ENCODE peak calls at places on chromosomes 7 and 10, in seven cellular contexts. J, N, W, A, L, U and Z are unnamed samples.

GRCh38 chr10:27030060-27030459 is 70.2 kb downstream of the ANKRD26 start:
- DNase-seq in A (no peak), N (no peak), L (no peak), W (no peak), J (no peak), U (no peak), Z (no peak)

GRCh38 chr7:618539-619355 is 99.1 kb upstream of the PDGFA start:
- DNase-seq in J (no peak), L (no peak), N (peak), U (no peak), A (peak), W (no peak), Z (no peak)

GRCh38 chr10:100341953-100342626 is 4.9 kb upstream of the SCD start:
- DNase-seq in J (peak), L (peak), A (peak), N (peak), U (no peak), W (no peak), Z (peak)

GRCh38 chr7:69110450-69111050 is 487.7 kb upstream of the AUTS2 start:
- DNase-seq in A (no peak), J (no peak), L (no peak), N (no peak), W (no peak), U (no peak), Z (no peak)

GRCh38 chr10:76523215-76523614 is 1091.8 kb downstream of the LRMDA start:
- DNase-seq in A (no peak), J (no peak), U (no peak), L (no peak), N (peak), W (no peak), Z (no peak)

GRCh38 chr10:5568984-5569383 is 44.2 kb downstream of the CALML3 start:
- DNase-seq in N (no peak), U (no peak), J (no peak), L (no peak), A (no peak), W (no peak), Z (no peak)

GRCh38 chr10:32077896-32078295 is 21.7 kb upstream of the KIF5B start:
- DNase-seq in J (peak), N (peak), A (peak), W (no peak), U (no peak), L (no peak), Z (peak)

GRCh38 chr10:72564596-72564995 is 61.3 kb downstream of the MICU1 start:
- DNase-seq in A (peak), L (no peak), W (no peak), U (no peak), N (no peak), J (peak), Z (peak)

GRCh38 chr10:126124044-126124443 is 227.7 kb downstream of the FANK1 start:
- DNase-seq in L (no peak), W (no peak), J (no peak), A (no peak), U (no peak), N (no peak), Z (no peak)

GRCh38 chr7:130481898-130482297 is 10.0 kb upstream of the MEST start:
- DNase-seq in L (no peak), N (no peak), A (peak), J (peak), U (no peak), W (no peak), Z (peak)

GRCh38 chr7:35768346-35768745 is 32.5 kb upstream of the SEPTIN7 start:
- DNase-seq in W (no peak), U (no peak), N (no peak), A (no peak), L (no peak), J (no peak), Z (no peak)

GRCh38 chr7:15086882-15087281 is 184.3 kb upstream of the DGKB start:
- DNase-seq in J (no peak), N (no peak), A (no peak), W (no peak), U (no peak), L (no peak), Z (peak)

GRCh38 chr7:86339051-86339450 is 304.7 kb upstream of the GRM3 start:
- DNase-seq in L (no peak), U (no peak), W (no peak), J (no peak), N (no peak), A (no peak), Z (no peak)

GRCh38 chr7:121800916-121801675 is 71.9 kb upstream of the PTPRZ1 start:
- DNase-seq in L (no peak), W (no peak), A (no peak), U (no peak), J (no peak), N (no peak), Z (no peak)

GRCh38 chr7:158710651-158711102 is 6.1 kb upstream of the NCAPG2 start:
- DNase-seq in A (peak), L (no peak), N (no peak), J (peak), U (no peak), W (no peak), Z (peak)

GRCh38 chr10:14673189-14673947 is 101.3 kb downstream of the FAM107B start:
- DNase-seq in U (no peak), N (no peak), W (no peak), J (peak), L (no peak), A (peak), Z (peak)

GRCh38 chr10:42952358-42952757 is 124.5 kb upstream of the RET start:
- DNase-seq in J (no peak), L (peak), U (no peak), N (no peak), A (peak), W (no peak), Z (peak)

GRCh38 chr7:23679898-23680416 is at the start of gene FAM221A:
- DNase-seq in W (peak), L (no peak), U (no peak), A (peak), J (peak), N (peak), Z (peak)

GRCh38 chr10:117762819-117763172 is 220.2 kb downstream of the EMX2 start:
- DNase-seq in W (no peak), U (no peak), L (no peak), J (peak), A (no peak), N (no peak), Z (peak)

GRCh38 chr7:78473011-78473410 is 674.4 kb downstream of the PHTF2 start:
- DNase-seq in A (peak), W (no peak), L (no peak), N (no peak), U (no peak), J (no peak), Z (peak)

GRCh38 chr7:40918701-40919271 is 784.0 kb downstream of the SUGCT start:
- DNase-seq in N (no peak), U (no peak), W (no peak), J (peak), A (peak), L (no peak), Z (peak)

GRCh38 chr7:119562839-119563238 is 710.1 kb upstream of the KCND2 start:
- DNase-seq in J (no peak), L (no peak), U (no peak), W (no peak), N (no peak), A (no peak), Z (no peak)

GRCh38 chr10:32379314-32379949 is 32.5 kb upstream of the EPC1 start:
- DNase-seq in N (no peak), L (no peak), J (peak), U (no peak), W (no peak), A (peak), Z (peak)

GRCh38 chr10:33749809-33750208 is 415.3 kb upstream of the NRP1 start:
- DNase-seq in J (no peak), N (no peak), U (no peak), L (no peak), A (no peak), W (no peak), Z (no peak)

GRCh38 chr10:3482200-3482993 is 302.6 kb downstream of the KLF6 start:
- DNase-seq in J (peak), U (no peak), A (peak), L (no peak), N (no peak), W (peak), Z (peak)

GRCh38 chr10:9254353-9254752 is 1199.9 kb downstream of the GATA3 start:
- DNase-seq in A (no peak), W (no peak), N (no peak), J (no peak), U (no peak), L (no peak), Z (peak)

GRCh38 chr7:155667241-155667849 is 22.9 kb downstream of the RBM33 start:
- DNase-seq in U (no peak), J (no peak), W (no peak), N (no peak), L (no peak), A (no peak), Z (no peak)

GRCh38 chr10:93554760-93555432 is 11.6 kb upstream of the FFAR4 start:
- DNase-seq in J (peak), U (no peak), W (peak), N (peak), A (peak), L (peak), Z (peak)

GRCh38 chr10:126944191-126944590 is 39.0 kb downstream of the DOCK1 start:
- DNase-seq in A (no peak), L (no peak), U (no peak), N (no peak), J (no peak), W (no peak), Z (no peak)

DNA sequence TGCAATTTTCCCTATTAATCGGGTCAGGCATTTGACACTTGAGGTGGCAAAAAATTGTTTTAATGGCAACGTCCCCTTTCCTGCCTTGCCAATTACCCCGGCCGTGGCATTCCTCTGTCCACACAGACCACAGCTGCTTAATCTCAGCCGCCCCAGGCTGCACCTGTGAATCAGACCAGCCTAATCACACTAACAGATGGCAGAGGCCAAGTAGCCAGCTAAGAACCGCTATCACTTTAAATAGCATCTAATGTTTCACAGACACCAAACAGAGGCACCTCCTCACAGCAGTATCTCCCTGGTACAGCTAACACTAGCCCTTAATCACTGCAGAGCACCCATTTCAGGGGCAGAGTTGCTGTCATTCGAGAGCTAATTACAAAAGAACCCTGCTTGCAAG is 38.9 kb downstream of the FGFR2 start:
- DNase-seq in N (no peak), W (no peak), L (peak), J (no peak), U (no peak), A (no peak), Z (no peak)
- H3K27ac ChIP-seq in N (no peak), W (no peak), L (peak), J (peak), U (no peak), A (no peak), Z (no peak)

DNA sequence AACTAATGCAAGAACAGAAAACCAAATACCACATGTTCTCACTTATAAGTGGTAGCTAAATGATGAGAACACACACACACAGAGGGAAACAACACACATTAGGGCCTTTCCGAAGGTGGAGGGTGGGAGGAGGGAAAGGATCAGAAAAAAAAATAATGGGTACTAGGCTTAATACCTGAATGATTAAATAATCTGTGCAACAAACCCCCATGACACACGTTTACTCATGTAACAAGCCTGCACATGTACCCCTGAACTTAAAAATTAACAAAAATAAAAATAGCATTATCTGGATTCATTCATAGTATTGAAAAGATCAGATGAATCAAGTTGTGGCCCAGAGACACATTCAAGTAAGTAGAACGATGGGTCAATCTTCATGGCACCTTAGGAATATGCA is 159.5 kb upstream of the POT1 start:
- DNase-seq in J (no peak), A (no peak), L (no peak), U (no peak), N (no peak), W (no peak), Z (no peak)
- H3K27ac ChIP-seq in J (no peak), A (no peak), L (no peak), U (no peak), N (no peak), W (no peak), Z (no peak)

GRCh38 chr7:96308950-96309263 is 13.0 kb downstream of the SLC25A13 start:
- DNase-seq in U (no peak), L (no peak), J (no peak), N (no peak), W (no peak), A (no peak), Z (no peak)
- H3K27ac ChIP-seq in U (no peak), L (no peak), J (no peak), N (no peak), W (no peak), A (no peak), Z (no peak)

GRCh38 chr10:70509376-70509775 is 30.8 kb downstream of the PALD1 start:
- DNase-seq in N (peak), W (no peak), L (no peak), J (no peak), A (no peak), U (no peak), Z (no peak)
- H3K27ac ChIP-seq in N (peak), W (peak), L (no peak), J (peak), A (no peak), U (no peak), Z (no peak)